ENCODE peak calls at places on chromosome 15, in five cellular contexts. A is K562, E is GM12878, K is endothelial cell of umbilical vein, F is A549. T is an unnamed sample.

GRCh38 chr15:45660231-45660979 is 25.6 kb downstream of the SQOR start:
- DNase-seq in A (no peak), E (no peak), K (no peak), F (no peak), T (no peak)

GRCh38 chr15:89795996-89796395 is 18.7 kb downstream of the ANPEP start:
- DNase-seq in A (no peak), E (no peak), K (no peak), F (no peak), T (no peak)

GRCh38 chr15:20407553-20407952 is 134.0 kb downstream of the GOLGA6L6 start:
- DNase-seq in A (no peak), E (no peak), K (no peak), F (no peak), T (no peak)

GRCh38 chr15:67146875-67147381 is 81.5 kb downstream of the SMAD3 start:
- DNase-seq in A (no peak), E (no peak), K (peak; percentile 94), F (peak; percentile 89), T (peak; percentile 47)

GRCh38 chr15:22735781-22736180 is 50.7 kb upstream of the NIPA1 start:
- DNase-seq in A (no peak), E (no peak), K (no peak), F (no peak), T (no peak)

GRCh38 chr15:52112203-52112750 is 298 bp downstream of the BCL2L10 start:
- DNase-seq in A (no peak), E (no peak), K (peak; percentile 48), F (no peak), T (peak; percentile 32)

GRCh38 chr15:53498996-53499395 is 260.5 kb downstream of the WDR72 start:
- DNase-seq in A (no peak), E (no peak), K (no peak), F (no peak), T (no peak)

GRCh38 chr15:33994005-33994615 is 25.8 kb downstream of the CHRM5 start:
- DNase-seq in A (no peak), E (no peak), K (peak; percentile 32), F (no peak), T (peak; percentile 55)

GRCh38 chr15:82999905-83000671 is 11.4 kb downstream of the C15orf40 start:
- DNase-seq in A (peak; percentile 37), E (peak; percentile 43), K (peak; percentile 71), F (peak; percentile 54), T (peak; percentile 78)

GRCh38 chr15:61994216-61994615 is 66.0 kb downstream of the VPS13C start:
- DNase-seq in A (no peak), E (no peak), K (no peak), F (no peak), T (no peak)

GRCh38 chr15:71899665-71900064 is 89.3 kb downstream of the NR2E3 start:
- DNase-seq in A (no peak), E (no peak), K (no peak), F (no peak), T (no peak)

GRCh38 chr15:47523669-47524068 is 193.6 kb upstream of the SEMA6D start:
- DNase-seq in A (no peak), E (no peak), K (peak; percentile 66), F (no peak), T (peak; percentile 49)

GRCh38 chr15:96273317-96274086 is 57.0 kb upstream of the NR2F2 start:
- DNase-seq in A (peak; percentile 93), E (peak; percentile 25), K (peak; percentile 94), F (peak; percentile 52), T (peak; percentile 94)

GRCh38 chr15:22241451-22241850 is 161.1 kb downstream of the OR4M2 start:
- DNase-seq in A (no peak), E (no peak), K (no peak), F (no peak), T (no peak)

GRCh38 chr15:80893777-80894176 is 95.8 kb downstream of the MESD start:
- DNase-seq in A (no peak), E (no peak), K (no peak), F (no peak), T (no peak)

GRCh38 chr15:84645496-84645895 is 8.6 kb downstream of the WDR73 start:
- DNase-seq in A (no peak), E (no peak), K (no peak), F (no peak), T (no peak)

GRCh38 chr15:80072285-80072684 is 12.8 kb downstream of the ZFAND6 start:
- DNase-seq in A (peak; percentile 59), E (peak; percentile 83), K (peak; percentile 95), F (peak; percentile 71), T (peak; percentile 94)

GRCh38 chr15:57684491-57685184 is 21.9 kb upstream of the POLR2M start:
- DNase-seq in A (no peak), E (no peak), K (no peak), F (no peak), T (no peak)

GRCh38 chr15:56798639-56799038 is 65.3 kb upstream of the ZNF280D start:
- DNase-seq in A (no peak), E (peak; percentile 61), K (no peak), F (no peak), T (no peak)

GRCh38 chr15:61008915-61009314 is 220.2 kb downstream of the RORA start:
- DNase-seq in A (no peak), E (no peak), K (no peak), F (no peak), T (no peak)

GRCh38 chr15:54722342-54722986 is 474.3 kb downstream of the RSL24D1 start:
- DNase-seq in A (no peak), E (no peak), K (no peak), F (no peak), T (peak; percentile 8)

GRCh38 chr15:25441111-25441510 is 2.3 kb upstream of the UBE3A start:
- DNase-seq in A (no peak), E (no peak), K (no peak), F (no peak), T (no peak)

GRCh38 chr15:25439456-25439836 is 622 bp upstream of the UBE3A start:
- DNase-seq in A (peak; percentile 7), E (no peak), K (no peak), F (no peak), T (peak; percentile 35)

GRCh38 chr15:25437751-25438600 is 848 bp downstream of the UBE3A start:
- DNase-seq in A (peak; percentile 52), E (no peak), K (peak; percentile 63), F (no peak), T (peak; percentile 74)

GRCh38 chr15:25436707-25437106 is 2.1 kb downstream of the UBE3A start:
- DNase-seq in A (no peak), E (no peak), K (no peak), F (no peak), T (no peak)

DNA sequence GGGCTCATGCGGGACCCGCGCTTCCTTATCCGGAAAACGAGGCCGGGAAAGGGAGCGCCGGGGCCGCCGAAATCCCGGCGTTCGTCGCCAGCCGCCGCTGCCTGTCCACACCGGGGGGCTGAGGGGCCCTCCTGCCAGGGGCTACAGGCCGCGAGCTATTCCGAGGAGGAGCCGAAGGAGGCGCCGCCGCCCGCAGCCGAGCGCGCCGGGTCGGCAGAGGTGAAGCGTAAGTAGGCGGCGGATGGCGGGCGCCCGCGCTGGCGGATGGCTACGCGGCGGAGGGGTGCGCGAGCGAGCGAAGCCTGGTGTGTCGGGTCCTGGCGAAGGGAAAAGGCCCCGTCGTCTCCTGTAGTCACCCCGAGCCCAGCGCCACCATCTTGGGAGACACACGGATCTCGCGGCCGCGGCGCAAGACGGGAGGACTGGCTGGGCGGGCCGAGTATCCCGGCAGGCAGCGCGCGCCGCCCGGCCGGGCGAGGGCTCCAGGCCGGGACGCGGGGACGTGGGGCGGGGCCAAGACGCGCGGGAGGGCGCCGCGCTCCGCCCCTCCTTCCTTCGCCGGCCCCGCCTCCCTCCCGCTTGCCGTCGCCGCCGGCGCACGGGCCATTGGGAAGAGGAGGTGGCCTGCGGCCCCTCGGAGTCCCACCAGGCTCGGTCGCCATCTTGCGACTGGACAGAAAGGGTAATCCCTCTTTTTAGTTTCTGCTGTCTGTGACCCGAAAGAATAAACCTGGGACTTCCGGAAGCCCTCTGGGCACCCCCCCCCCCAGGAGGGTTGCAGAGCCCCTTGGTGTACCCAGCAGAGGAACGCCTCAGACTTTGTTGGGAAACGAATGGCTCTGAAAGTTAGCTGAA is at the start of gene UBE3A:
- DNase-seq in A (peak; percentile 90), E (peak; percentile 63), K (peak; percentile 93), F (peak; percentile 31), T (peak; percentile 91)
- TF ChIP-seq POLR2A in A (peak; percentile 90), E (peak; percentile 93), K (peak; percentile 83), F (peak; percentile 59), T (peak; percentile 91)

DNA sequence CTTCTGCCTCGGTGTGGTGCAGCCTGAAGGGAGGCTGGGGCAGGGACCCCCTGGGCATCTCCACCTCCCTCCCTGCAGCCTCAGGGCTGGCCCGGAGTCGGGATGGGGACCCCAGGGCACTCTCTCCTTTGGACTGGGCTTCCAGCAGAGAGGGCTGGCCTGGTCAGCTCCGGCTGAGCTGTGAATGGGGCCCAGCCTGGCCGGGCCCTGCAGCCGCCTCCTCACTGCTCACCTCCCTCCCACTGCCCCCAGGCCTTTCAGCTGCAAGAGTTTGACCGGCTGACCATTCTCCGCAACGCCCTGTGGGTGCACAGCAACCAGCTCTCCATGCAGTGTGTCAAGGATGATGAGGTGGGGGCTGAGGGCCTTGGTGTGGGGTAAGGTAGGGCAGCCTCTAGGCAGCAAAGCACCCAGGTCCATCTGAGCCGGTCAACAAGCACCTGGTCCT is 36.0 kb downstream of the PSTPIP1 start:
- DNase-seq in A (no peak), E (no peak), K (no peak), F (no peak), T (no peak)
- H3K4me3 ChIP-seq in A (no peak overlapping the region), E (no peak overlapping the region), K (no peak overlapping the region), F (no peak overlapping the region), T (no peak overlapping the region)

GRCh38 chr15:75902129-75902557 is 1.5 kb upstream of the FBXO22 start:
- DNase-seq in A (no peak), E (no peak), K (no peak), F (no peak), T (no peak)

GRCh38 chr15:75900577-75900976 is 3.1 kb upstream of the FBXO22 start:
- DNase-seq in A (no peak), E (no peak), K (no peak), F (no peak), T (no peak)

GRCh38 chr15:75905231-75905630 is 1.6 kb downstream of the FBXO22 start:
- DNase-seq in A (no peak), E (no peak), K (no peak), F (no peak), T (no peak)

GRCh38 chr15:75903331-75904240 is at the start of gene FBXO22:
- DNase-seq in A (peak; percentile 87), E (peak; percentile 68), K (peak; percentile 90), F (peak; percentile 88), T (peak; percentile 96)

DNA sequence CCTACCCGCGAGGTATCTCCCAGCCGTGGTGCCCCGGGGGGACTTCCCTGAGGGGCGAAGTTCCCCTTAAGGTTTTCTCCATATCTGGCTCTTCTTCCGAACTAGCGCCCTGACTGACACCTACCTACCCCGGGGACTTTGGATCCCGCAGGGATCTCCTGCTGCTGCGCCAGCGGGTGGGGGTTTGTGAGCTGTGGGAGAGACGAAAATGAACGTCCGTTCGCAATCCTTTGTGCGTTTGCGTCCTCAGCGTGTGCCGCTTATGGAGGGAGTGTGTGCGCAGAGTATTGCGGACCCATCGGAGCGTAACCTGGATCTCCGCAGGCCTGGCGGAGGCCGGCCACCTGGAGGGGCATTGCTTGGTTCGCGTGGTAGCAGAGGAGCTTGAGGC is 558 bp downstream of the FBXO22 start:
- DNase-seq in A (no peak), E (no peak), K (peak; percentile 56), F (peak; percentile 33), T (peak; percentile 75)
- TF ChIP-seq MYC in A (no peak), E (peak; percentile 7), K (no peak), F (no peak), T (peak; percentile 29)

GRCh38 chr15:65406402-65407000 is 16.2 kb downstream of the IGDCC4 start:
- DNase-seq in A (no peak), E (no peak), K (no peak), F (no peak), T (peak; percentile 46)
- TF ChIP-seq POLR2A in A (no peak), E (no peak), K (no peak), F (no peak), T (no peak)